ENCODE peak calls at places on chromosomes 4 and X, in five cellular contexts. Z is trophoblast cell, O is neuronal stem cell, Y is IMR-90, M is H9. R is an unnamed sample.

GRCh38 chrX:66046612-66047235 is 6.8 kb upstream of the VSIG4 start:
- DNase-seq in M (no peak), Y (no peak), O (no peak), Z (peak), R (no peak)

GRCh38 chr4:110826656-110827055 is 203.8 kb upstream of the PITX2 start:
- DNase-seq in Z (peak), O (no peak), Y (no peak), M (no peak), R (no peak)

GRCh38 chr4:84363256-84363655 is 135.8 kb downstream of the NKX6-1 start:
- DNase-seq in M (no peak), O (no peak), Y (no peak), Z (no peak), R (no peak)

GRCh38 chr4:108168213-108168671 is 490 bp downstream of the LEF1 start:
- DNase-seq in Z (no peak), O (peak), M (no peak), Y (peak), R (peak)

GRCh38 chrX:97238632-97239031 is 354.9 kb downstream of the RPA4 start:
- DNase-seq in Y (peak), Z (peak), M (no peak), O (no peak), R (peak)

GRCh38 chrX:350534-351321 is 32.1 kb upstream of the GTPBP6 start:
- DNase-seq in M (no peak), Z (no peak), O (no peak), Y (no peak), R (no peak)

GRCh38 chr4:136526517-136526916 is 1005.8 kb downstream of the PCDH18 start:
- DNase-seq in M (no peak), O (no peak), Y (no peak), Z (no peak), R (peak)

GRCh38 chrX:63470506-63470905 is 119.4 kb upstream of the SPIN4 start:
- DNase-seq in O (no peak), M (no peak), Z (no peak), Y (no peak), R (no peak)

GRCh38 chrX:27446423-27446822 is 16.7 kb downstream of the PPP4R3C start:
- DNase-seq in O (no peak), Y (no peak), Z (no peak), M (no peak), R (no peak)

GRCh38 chrX:39859991-39860861 is 237.5 kb downstream of the BCOR start:
- DNase-seq in Y (peak), M (peak), O (peak), Z (peak), R (peak)

GRCh38 chr4:80446248-80446647 is 110.7 kb downstream of the CFAP299 start:
- DNase-seq in Z (no peak), O (no peak), Y (no peak), M (no peak), R (no peak)

GRCh38 chr4:16896871-16897270 is 1.6 kb downstream of the LDB2 start:
- DNase-seq in M (no peak), O (no peak), Y (peak), Z (no peak), R (peak)

GRCh38 chrX:154411322-154411980 is at the start of gene TAFAZZIN:
- DNase-seq in Z (peak), Y (peak), O (peak), M (peak), R (peak)

GRCh38 chr4:174490356-174490969 is 31.8 kb downstream of the HPGD start:
- DNase-seq in M (no peak), Y (peak), Z (peak), O (no peak), R (peak)

GRCh38 chrX:48600226-48600625 is 2.9 kb downstream of the WDR13 start:
- DNase-seq in Z (no peak), O (no peak), M (no peak), Y (no peak), R (no peak)

GRCh38 chrX:10620121-10620699 is at the start of gene MID1:
- DNase-seq in O (peak), M (peak), Z (peak), Y (peak), R (peak)

GRCh38 chr4:14792702-14793227 is 209.5 kb upstream of the CPEB2 start:
- DNase-seq in Z (no peak), M (no peak), Y (no peak), O (no peak), R (no peak)

GRCh38 chr4:182752158-182752910 is 164.9 kb downstream of the DCTD start:
- DNase-seq in O (no peak), Z (peak), M (no peak), Y (peak), R (peak)

GRCh38 chr4:4856071-4857000 is 3.1 kb upstream of the MSX1 start:
- DNase-seq in M (no peak), O (no peak), Y (no peak), Z (no peak), R (peak)

GRCh38 chr4:146211440-146211839 is 2.9 kb upstream of the REELD1 start:
- DNase-seq in Y (no peak), O (no peak), Z (no peak), M (no peak), R (no peak)

GRCh38 chr4:3287972-3288570 is 4.8 kb upstream of the RGS12 start:
- DNase-seq in Z (no peak), M (peak), Y (no peak), O (no peak), R (no peak)

GRCh38 chr4:104859601-104860000 is 287.1 kb upstream of the TET2 start:
- DNase-seq in Y (no peak), O (peak), Z (no peak), M (no peak), R (no peak)

GRCh38 chr4:24656906-24657305 is 72.6 kb upstream of the DHX15 start:
- DNase-seq in Y (no peak), Z (peak), M (no peak), O (no peak), R (no peak)

GRCh38 chr4:172153694-172154093 is 340.5 kb downstream of the GALNTL6 start:
- DNase-seq in O (peak), Z (no peak), M (no peak), Y (no peak), R (no peak)

GRCh38 chrX:16783452-16783851 is 2.8 kb upstream of the TXLNG start:
- DNase-seq in Z (no peak), M (no peak), O (no peak), Y (no peak), R (no peak)

GRCh38 chr4:26206981-26207380 is 113.8 kb upstream of the RBPJ start:
- DNase-seq in M (no peak), Y (no peak), Z (no peak), O (no peak), R (no peak)

GRCh38 chrX:21375795-21376069 is 1.5 kb downstream of the CNKSR2 start:
- DNase-seq in M (no peak), Y (no peak), Z (no peak), O (peak), R (no peak)

GRCh38 chrX:148290041-148290440 is 210.4 kb upstream of the AFF2 start:
- DNase-seq in Y (no peak), M (no peak), O (no peak), Z (peak), R (no peak)

GRCh38 chrX:88604433-88605221 is 142.4 kb upstream of the CPXCR1 start:
- DNase-seq in M (no peak), Y (no peak), Z (peak), O (no peak), R (no peak)

GRCh38 chr4:15144249-15144966 is 142.1 kb downstream of the CPEB2 start:
- DNase-seq in M (no peak), Z (no peak), Y (no peak), O (no peak), R (no peak)

GRCh38 chr4:13544556-13545393 is 467 bp upstream of the NKX3-2 start:
- DNase-seq in O (peak), Y (peak), M (peak), Z (peak), R (peak)

GRCh38 chrX:33434256-33435092 is 223.1 kb upstream of the DMD start:
- DNase-seq in Z (peak), Y (peak), O (peak), M (peak), R (peak)

GRCh38 chr4:176949022-176949421 is 156.3 kb upstream of the VEGFC start:
- DNase-seq in Z (no peak), O (no peak), Y (peak), M (no peak), R (peak)

GRCh38 chr4:154450971-154451370 is 40.6 kb downstream of the DCHS2 start:
- DNase-seq in M (no peak), O (no peak), Y (no peak), Z (no peak), R (no peak)

GRCh38 chrX:69493193-69493592 is 10.9 kb upstream of the NALF2 start:
- DNase-seq in O (peak), Z (peak), M (peak), Y (no peak), R (no peak)

GRCh38 chrX:102008901-102009300 is 77.1 kb upstream of the ZMAT1 start:
- DNase-seq in Z (no peak), O (no peak), M (no peak), Y (no peak), R (no peak)

GRCh38 chr4:13706130-13706529 is 78.6 kb upstream of the BOD1L1 start:
- DNase-seq in O (no peak), Y (no peak), M (no peak), Z (no peak), R (no peak)

GRCh38 chr4:174713821-174714220 is 115.2 kb downstream of the GLRA3 start:
- DNase-seq in M (no peak), Z (peak), O (no peak), Y (no peak), R (peak)

GRCh38 chr4:180828455-180829018 is 1414.7 kb upstream of the TENM3 start:
- DNase-seq in M (no peak), O (peak), Y (peak), Z (peak), R (peak)

GRCh38 chr4:703336-704197 is 2.1 kb upstream of the PCGF3 start:
- DNase-seq in Z (no peak), O (no peak), Y (no peak), M (no peak), R (no peak)

GRCh38 chr4:704971-705277 is 708 bp upstream of the PCGF3 start:
- DNase-seq in Y (no peak), Z (no peak), M (no peak), O (no peak), R (no peak)

GRCh38 chr4:706834-707598 is 1.4 kb downstream of the PCGF3 start:
- DNase-seq in Z (no peak), M (no peak), O (no peak), Y (no peak), R (no peak)

GRCh38 chr4:704198-704891 is 1.3 kb upstream of the PCGF3 start:
- DNase-seq in Y (no peak), M (no peak), O (no peak), Z (no peak), R (no peak)

DNA sequence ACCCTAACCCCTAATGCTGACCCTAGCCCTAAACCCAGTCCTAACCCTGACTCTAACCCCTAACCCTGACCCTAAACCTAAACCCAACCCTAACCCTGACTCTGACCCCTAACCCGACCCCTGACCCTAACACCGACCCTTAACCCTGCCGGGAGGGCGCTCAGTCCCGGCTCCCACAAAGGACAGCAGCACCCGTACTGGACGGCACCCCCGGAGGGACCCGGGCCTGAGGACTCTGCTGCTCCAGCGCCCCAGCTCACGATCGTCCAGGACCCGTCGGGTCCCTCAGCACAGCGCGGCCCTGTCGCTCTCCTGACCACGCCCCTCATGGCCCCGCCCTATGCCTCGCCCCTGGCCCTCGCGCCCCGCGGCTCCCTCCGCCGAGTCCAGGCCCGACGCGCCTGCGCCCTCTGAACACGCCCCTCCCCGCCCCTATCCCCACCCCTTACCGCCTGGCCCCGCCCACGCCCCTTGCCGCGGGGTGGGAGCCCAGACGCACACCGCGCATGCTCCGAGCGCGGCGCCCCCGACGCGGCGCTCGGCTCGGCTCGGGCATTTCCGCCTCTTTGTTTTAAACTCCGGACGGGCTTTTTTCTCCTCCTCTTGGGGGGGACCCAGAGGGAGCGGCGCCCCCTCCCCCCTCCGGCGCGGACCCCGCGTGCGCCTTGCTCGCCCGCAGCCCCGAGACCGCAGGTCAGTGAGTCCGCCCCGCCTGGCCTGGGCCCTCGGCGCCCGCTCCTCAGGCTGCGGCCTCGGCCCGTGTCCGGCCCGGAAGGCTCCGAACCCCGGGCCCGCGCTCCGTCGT is at the start of gene PCGF3:
- DNase-seq in Z (peak), M (peak), O (peak), Y (peak), R (peak)
- H4K91ac ChIP-seq in Z (peak), M (no peak), O (no peak), Y (peak), R (peak)

GRCh38 chr4:185805979-185806378 is 6.0 kb downstream of the SORBS2 start:
- DNase-seq in Y (no peak), O (no peak), Z (no peak), M (no peak), R (no peak)
- H4K91ac ChIP-seq in Y (no peak), O (no peak), Z (no peak), M (no peak), R (no peak)

GRCh38 chr4:141416219-141416618 is 195.5 kb downstream of the ZNF330 start:
- DNase-seq in Y (peak), O (no peak), Z (no peak), M (no peak), R (no peak)

GRCh38 chr4:141416677-141417363 is 196.1 kb downstream of the ZNF330 start:
- DNase-seq in O (no peak), Z (no peak), M (no peak), Y (peak), R (no peak)

GRCh38 chr4:141417387-141417786 is 196.7 kb downstream of the ZNF330 start:
- DNase-seq in O (no peak), Z (peak), M (no peak), Y (peak), R (no peak)

GRCh38 chr4:141413366-141413765 is 192.7 kb downstream of the ZNF330 start:
- DNase-seq in O (no peak), Y (no peak), Z (no peak), M (no peak), R (no peak)

DNA sequence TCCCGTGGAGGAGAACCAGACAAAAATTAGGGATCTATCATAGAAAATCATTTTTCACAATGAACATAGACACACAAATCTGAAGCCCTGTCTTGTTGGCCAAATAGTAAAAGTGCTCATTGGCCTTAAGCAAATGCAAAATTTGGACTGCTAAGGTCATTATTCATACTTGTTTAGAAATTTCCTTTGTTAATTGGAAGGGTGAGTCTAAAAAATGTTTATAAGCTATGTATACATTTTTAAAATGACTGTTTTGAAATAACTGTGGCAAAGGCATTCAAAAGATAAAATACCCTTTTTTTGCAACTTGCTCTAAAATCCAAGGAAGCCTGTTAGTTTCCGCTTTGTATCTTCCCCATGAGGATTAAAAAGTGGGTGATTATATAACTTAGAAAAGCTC is 195.0 kb downstream of the ZNF330 start:
- DNase-seq in Z (peak), O (no peak), M (no peak), Y (peak), R (no peak)
- H4K91ac ChIP-seq in Z (no peak), O (no peak), M (no peak), Y (no peak), R (no peak)

DNA sequence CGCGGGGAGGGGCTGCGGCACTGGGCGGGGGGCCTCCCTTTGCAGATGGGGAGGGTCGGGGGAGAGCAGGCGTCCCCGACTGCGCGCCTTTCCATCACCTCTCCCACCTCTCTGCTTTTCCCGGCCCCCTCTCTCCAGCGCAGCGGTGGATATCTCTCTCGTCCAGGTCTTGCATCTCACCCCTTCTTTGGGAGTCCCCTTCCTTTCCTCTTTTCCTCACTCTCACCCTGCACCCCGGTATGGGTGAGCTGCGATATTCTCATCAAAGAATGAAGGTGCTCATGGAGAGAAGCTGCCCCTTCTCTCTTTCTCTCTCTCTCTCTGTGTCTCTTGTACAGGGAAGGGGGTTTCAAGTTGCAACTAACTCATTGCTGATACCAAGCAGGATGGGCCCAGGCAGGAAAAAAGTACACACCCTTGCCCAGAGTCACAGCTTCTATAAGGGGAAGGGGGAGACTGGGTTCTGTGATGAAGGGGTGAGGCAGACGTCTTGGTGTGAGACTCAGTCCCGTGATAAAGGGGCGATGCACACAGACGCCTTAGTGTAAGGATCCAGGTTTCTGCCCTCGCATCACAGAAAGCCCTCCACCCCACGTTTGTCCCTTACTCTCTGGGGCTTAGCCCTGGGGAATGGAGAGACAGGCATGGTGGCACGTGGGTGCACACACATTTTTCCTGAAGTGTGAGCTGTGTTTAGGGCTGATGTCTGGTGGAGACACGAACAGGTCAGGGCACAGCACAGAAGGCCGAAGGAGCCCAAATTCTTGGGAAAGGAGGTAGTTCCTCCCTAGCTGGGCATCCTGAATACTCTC is 84.1 kb upstream of the DHRSX start:
- DNase-seq in Z (no peak), M (no peak), Y (no peak), O (no peak), R (no peak)
- H4K91ac ChIP-seq in Z (no peak), M (no peak), Y (no peak), O (no peak), R (no peak)

GRCh38 chr4:189046642-189047041 is 894.0 kb upstream of the FRG1 start:
- DNase-seq in Y (peak), M (peak), Z (no peak), O (no peak), R (peak)
- H4K91ac ChIP-seq in Y (no peak), M (no peak), Z (no peak), O (no peak), R (no peak)

DNA sequence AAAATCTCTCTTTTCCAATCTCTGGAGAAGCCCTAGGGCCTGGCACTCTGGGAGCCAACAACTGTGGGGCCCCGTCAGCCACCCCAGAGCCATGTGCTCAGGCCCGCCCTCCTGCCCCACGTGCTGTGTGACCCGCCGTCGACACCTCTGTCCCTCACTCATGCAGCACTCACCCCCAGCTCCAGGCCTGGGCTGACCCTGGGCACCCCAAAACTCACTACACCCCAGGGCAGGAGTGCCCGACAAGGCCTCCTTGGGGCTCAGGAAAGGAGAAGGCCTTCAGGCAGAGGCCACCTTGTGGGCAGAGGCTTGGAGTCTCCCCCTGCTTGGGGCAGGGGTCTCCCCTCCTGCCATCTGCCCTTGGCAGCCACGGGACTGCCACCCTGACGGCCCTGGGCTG is 5.7 kb downstream of the MYL5 start:
- DNase-seq in Z (no peak), M (peak), O (no peak), Y (no peak), R (no peak)
- H4K91ac ChIP-seq in Z (no peak), M (no peak), O (no peak), Y (no peak), R (peak)

GRCh38 chr4:76233967-76234678 is 17.4 kb upstream of the FAM47E start:
- DNase-seq in Y (no peak), M (peak), O (no peak), Z (peak), R (peak)
- H4K91ac ChIP-seq in Y (no peak), M (no peak), O (no peak), Z (peak), R (peak)

GRCh38 chr4:61923179-61923578 is 723.1 kb downstream of the ADGRL3 start:
- DNase-seq in M (no peak), Z (peak), Y (no peak), O (no peak), R (no peak)
- H4K91ac ChIP-seq in M (no peak), Z (no peak), Y (no peak), O (no peak), R (no peak)

GRCh38 chr4:141220655-141221605 is at the start of gene ZNF330:
- DNase-seq in O (peak), Y (peak), M (peak), Z (peak), R (peak)
- H4K91ac ChIP-seq in O (no peak), Y (peak), M (no peak), Z (peak), R (peak)

DNA sequence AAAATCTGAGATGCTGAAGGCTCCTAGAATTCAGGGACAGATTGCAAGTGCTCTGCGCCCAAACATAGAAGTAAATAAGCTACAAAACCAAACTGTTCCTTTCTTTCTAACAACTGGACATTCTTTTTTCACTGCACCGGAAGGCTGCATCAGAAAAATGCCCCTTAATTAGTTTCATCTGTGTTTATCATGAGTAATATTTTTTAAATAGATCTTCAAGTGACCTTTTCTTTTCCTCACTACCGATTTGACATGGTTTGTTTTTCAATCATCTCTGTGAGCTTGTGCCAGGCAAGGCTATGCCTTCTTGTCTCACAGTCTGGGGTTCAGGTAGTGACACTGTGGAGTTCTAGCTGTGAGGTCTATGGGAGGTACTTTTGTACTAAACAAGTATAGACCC is 22.5 kb upstream of the ADAMTS3 start:
- DNase-seq in M (no peak), Z (no peak), O (no peak), Y (no peak), R (no peak)
- H4K91ac ChIP-seq in M (no peak), Z (no peak), O (no peak), Y (no peak), R (no peak)